ENCODE peak calls at places on chromosomes 4 and X, in five cellular contexts. B is stomach, S is A549, H is sigmoid colon, J is tibial nerve. P is an unnamed sample.

GRCh38 chr4:136526517-136526916 is 1005.8 kb downstream of the PCDH18 start:
- DNase-seq in H (no peak), S (no peak), B (no peak), J (no peak), P (no peak)

GRCh38 chr4:174071591-174071990 is 211.9 kb downstream of the FBXO8 start:
- DNase-seq in B (no peak), J (no peak), H (no peak), S (no peak), P (no peak)

GRCh38 chr4:82042042-82042441 is 331.7 kb downstream of the HNRNPD start:
- DNase-seq in H (no peak), J (no peak), B (no peak), S (no peak), P (no peak)

GRCh38 chr4:77399831-77400230 is 205.8 kb upstream of the CXCL13 start:
- DNase-seq in J (no peak), B (no peak), S (no peak), H (no peak), P (no peak)

GRCh38 chrX:16695079-16695676 is 17.3 kb downstream of the CTPS2 start:
- DNase-seq in B (peak), J (peak), H (no peak), S (peak), P (peak)

GRCh38 chrX:78199851-78200250 is 60.4 kb upstream of the TAF9B start:
- DNase-seq in S (peak), H (no peak), J (no peak), B (no peak), P (no peak)

GRCh38 chr4:180521181-180521580 is 1722.0 kb upstream of the TENM3 start:
- DNase-seq in S (no peak), H (no peak), B (no peak), J (no peak), P (no peak)

GRCh38 chr4:70564033-70564432 is 28.0 kb upstream of the AMBN start:
- DNase-seq in S (no peak), J (no peak), B (no peak), H (no peak), P (no peak)

GRCh38 chr4:128604840-128605239 is 204.7 kb upstream of the JADE1 start:
- DNase-seq in B (no peak), H (no peak), J (no peak), S (no peak), P (no peak)

GRCh38 chr4:881709-882108 is 50.4 kb downstream of the GAK start:
- DNase-seq in H (no peak), B (no peak), J (no peak), S (no peak), P (no peak)

GRCh38 chrX:44432641-44433040 is 89.2 kb upstream of the EFHC2 start:
- DNase-seq in B (no peak), J (no peak), S (no peak), H (no peak), P (no peak)

GRCh38 chr4:8170341-8170740 is 11.7 kb upstream of the ABLIM2 start:
- DNase-seq in B (no peak), S (no peak), H (no peak), J (no peak), P (no peak)

GRCh38 chr4:74823194-74823593 is 28.9 kb upstream of the BTC start:
- DNase-seq in S (no peak), J (no peak), B (no peak), H (no peak), P (no peak)

GRCh38 chr4:176274441-176274840 is 5.4 kb upstream of the ASB5 start:
- DNase-seq in J (no peak), B (no peak), H (no peak), S (peak), P (no peak)

GRCh38 chr4:47235721-47236120 is 204.4 kb downstream of the GABRB1 start:
- DNase-seq in J (no peak), H (no peak), S (no peak), B (no peak), P (no peak)

GRCh38 chr4:33060873-33061542 is 2340.8 kb downstream of the PCDH7 start:
- DNase-seq in H (no peak), B (no peak), J (no peak), S (peak), P (no peak)

GRCh38 chrX:74526786-74527185 is 87.6 kb downstream of the RLIM start:
- DNase-seq in H (no peak), B (no peak), J (no peak), S (no peak), P (no peak)

GRCh38 chr4:182015893-182016292 is 227.3 kb upstream of the TENM3 start:
- DNase-seq in S (peak), B (no peak), H (no peak), J (no peak), P (no peak)

GRCh38 chr4:3124070-3124767 is 49.7 kb downstream of the HTT start:
- DNase-seq in H (no peak), S (no peak), J (no peak), B (no peak), P (no peak)

GRCh38 chr4:105471566-105472176 is 2.2 kb downstream of the PPA2 start:
- DNase-seq in B (peak), H (peak), J (peak), S (peak), P (peak)

GRCh38 chr4:140070369-140070768 is 83.6 kb downstream of the MAML3 start:
- DNase-seq in J (no peak), B (no peak), S (no peak), H (no peak), P (no peak)

GRCh38 chrX:124433186-124433585 is 86.8 kb downstream of the SH2D1A start:
- DNase-seq in J (no peak), H (no peak), B (no peak), S (no peak), P (no peak)

GRCh38 chr4:54227261-54228063 is 1.6 kb upstream of the PDGFRA start:
- DNase-seq in B (no peak), J (no peak), S (peak), H (peak), P (no peak)

GRCh38 chr4:54228064-54228527 is 997 bp upstream of the PDGFRA start:
- DNase-seq in J (peak), H (peak), B (peak), S (peak), P (peak)

GRCh38 chr4:54226399-54227260 is 2.5 kb upstream of the PDGFRA start:
- DNase-seq in H (peak), B (no peak), J (peak), S (no peak), P (peak)

GRCh38 chr4:54225671-54226398 is 3.3 kb upstream of the PDGFRA start:
- DNase-seq in H (no peak), J (no peak), B (no peak), S (no peak), P (no peak)

GRCh38 chr4:54224960-54225670 is 4.0 kb upstream of the PDGFRA start:
- DNase-seq in B (no peak), J (no peak), H (no peak), S (no peak), P (no peak)
- H3K27ac ChIP-seq in B (no peak), J (peak), H (peak), S (no peak), P (peak)

DNA sequence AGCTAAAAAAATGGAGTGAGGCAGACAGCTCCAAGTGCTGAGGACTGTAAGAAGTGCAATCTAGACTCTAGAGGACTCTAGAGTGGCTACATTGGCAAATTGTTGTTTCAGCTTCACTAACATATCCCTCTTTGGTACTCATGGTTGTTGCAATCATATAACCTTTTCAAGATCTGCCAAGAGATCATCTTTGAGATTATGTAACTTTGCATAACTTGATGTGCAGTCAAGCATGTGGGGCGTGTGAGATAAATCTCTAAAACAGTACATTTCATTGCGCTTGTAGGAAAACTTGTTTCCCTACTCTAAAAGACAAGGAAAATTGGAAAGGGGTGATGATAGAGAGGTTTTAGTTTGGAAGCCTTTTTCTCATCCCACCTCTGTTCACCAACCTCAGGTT is 11.2 kb upstream of the BRS3 start:
- DNase-seq in J (no peak), H (no peak), S (no peak), B (no peak), P (no peak)
- TF ChIP-seq EP300 in J (no peak), H (no peak), S (no peak), B (no peak), P (no peak)

GRCh38 chr4:95540227-95540626 is 8.5 kb downstream of the UNC5C start:
- DNase-seq in B (no peak), S (no peak), J (no peak), H (no peak), P (no peak)

GRCh38 chr4:95544433-95545103 is 4.2 kb downstream of the UNC5C start:
- DNase-seq in B (no peak), H (no peak), J (no peak), S (no peak), P (no peak)

GRCh38 chr4:95539056-95539455 is 9.7 kb downstream of the UNC5C start:
- DNase-seq in H (no peak), S (no peak), J (no peak), B (no peak), P (no peak)

GRCh38 chr4:95541094-95541493 is 7.7 kb downstream of the UNC5C start:
- DNase-seq in B (no peak), J (no peak), S (no peak), H (no peak), P (no peak)

DNA sequence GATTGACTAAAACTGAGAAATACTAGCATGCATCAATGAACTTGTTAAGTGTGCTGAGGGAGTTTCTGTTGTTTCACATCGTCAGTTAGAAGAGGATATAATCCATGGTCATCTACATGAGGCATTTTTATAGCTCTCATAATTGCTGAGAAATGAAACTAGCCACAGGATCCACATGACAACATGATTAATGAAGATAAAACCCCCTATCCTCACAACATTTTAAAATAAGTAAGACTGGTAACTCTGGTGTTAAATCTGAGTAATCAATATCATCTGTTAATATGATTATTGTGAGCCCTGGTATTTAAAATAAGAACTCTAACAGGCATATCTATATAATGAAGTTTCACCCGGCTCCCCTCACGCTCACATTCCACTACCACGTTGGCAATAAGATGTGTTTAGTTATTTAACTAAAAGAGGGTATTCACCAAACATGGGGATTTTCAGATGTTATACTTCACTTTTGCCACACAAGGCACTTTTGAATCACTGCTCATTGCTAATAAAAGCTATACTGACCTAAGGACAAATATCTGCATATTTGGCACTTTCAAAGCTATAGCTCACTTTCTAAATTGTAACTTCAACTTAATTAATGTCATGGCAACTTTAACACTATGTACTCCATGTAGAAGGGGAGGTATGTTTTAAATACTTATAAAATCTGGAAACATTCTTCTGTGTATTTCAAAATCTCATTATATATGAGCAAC is 6.7 kb downstream of the UNC5C start:
- DNase-seq in H (no peak), B (no peak), S (no peak), J (no peak), P (no peak)
- H3K4me3 ChIP-seq in H (no peak), B (no peak), S (no peak), J (no peak), P (no peak)

DNA sequence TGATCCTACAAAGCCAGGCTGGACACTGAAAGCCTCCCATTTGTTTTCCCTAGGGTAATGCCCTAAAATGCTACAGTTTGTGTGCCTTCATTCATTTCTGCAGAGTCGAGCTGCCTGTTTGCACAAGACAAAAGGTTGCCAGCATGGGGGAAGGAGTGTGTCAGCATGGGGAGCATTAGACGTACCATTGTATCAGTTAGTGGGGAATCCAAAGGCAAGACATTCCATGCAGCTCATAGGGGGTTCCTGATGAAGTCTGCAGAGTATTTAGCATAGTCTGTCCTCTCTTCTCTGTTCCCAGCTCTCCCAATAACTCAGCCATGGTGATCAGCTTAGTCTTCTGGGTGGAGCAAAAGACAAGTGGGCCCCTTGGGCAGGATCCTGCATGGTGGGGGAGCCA is 276.9 kb upstream of the PCDH7 start:
- DNase-seq in B (no peak), H (no peak), S (no peak), J (no peak), P (no peak)
- H3K27ac ChIP-seq in B (no peak), H (no peak), S (no peak), J (no peak), P (no peak)